ENCODE peak calls at places on chromosomes 16 and 17, in ten cellular contexts. L is dorsolateral prefrontal cortex; M is OCI-LY7; Q is heart right ventricle; S is fibroblast of mammary gland; X is endothelial cell of umbilical vein; O is progenitor cell of endocrine pancreas; E is AG10803; U is CD8-positive, alpha-beta T cell; K is endothelial cell. J is an unnamed sample.

GRCh38 chr17:73155410-73156165 is 9.2 kb upstream of the SSTR2 start:
- DNase-seq in L (no peak), M (no peak), Q (no peak), S (no peak), X (no peak), O (no peak), E (no peak), U (peak), K (no peak), J (no peak)

GRCh38 chr16:23025692-23026305 is 123.5 kb downstream of the USP31 start:
- DNase-seq in L (no peak), M (no peak), Q (no peak), S (peak), X (no peak), O (no peak), E (peak), U (no peak), K (no peak), J (no peak)

GRCh38 chr16:82758406-82758805 is 131.6 kb downstream of the CDH13 start:
- DNase-seq in L (no peak), M (no peak), Q (no peak), S (no peak), X (no peak), O (no peak), E (no peak), U (no peak), K (no peak), J (no peak)

GRCh38 chr17:44159519-44160210 is 10.8 kb upstream of the ASB16 start:
- DNase-seq in L (no peak), M (no peak), Q (no peak), S (peak), X (no peak), O (no peak), E (no peak), U (no peak), K (no peak), J (no peak)

GRCh38 chr16:81237282-81237681 is 1.2 kb upstream of the BCO1 start:
- DNase-seq in L (no peak), M (no peak), Q (peak), S (peak), X (no peak), O (no peak), E (peak), U (no peak), K (no peak), J (no peak)

GRCh38 chr17:15507896-15508295 is 40.5 kb upstream of the CDRT4 start:
- DNase-seq in L (no peak), M (no peak), Q (no peak), S (no peak), X (no peak), O (no peak), E (no peak), U (no peak), K (no peak), J (no peak)

GRCh38 chr17:80861892-80862291 is 129.7 kb upstream of the CHMP6 start:
- DNase-seq in L (peak), M (no peak), Q (no peak), S (peak), X (no peak), O (no peak), E (peak), U (peak), K (peak), J (peak)

GRCh38 chr17:59840329-59840907 is 52.3 kb downstream of the TUBD1 start:
- DNase-seq in L (no peak), M (no peak), Q (no peak), S (peak), X (peak), O (no peak), E (peak), U (no peak), K (no peak), J (no peak)

GRCh38 chr16:27315333-27316037 is 1.7 kb downstream of the IL4R start:
- DNase-seq in L (no peak), M (peak), Q (peak), S (peak), X (peak), O (no peak), E (peak), U (peak), K (no peak), J (no peak)

GRCh38 chr16:1533443-1533951 is at the start of gene TMEM204:
- DNase-seq in L (no peak), M (no peak), Q (peak), S (peak), X (peak), O (no peak), E (peak), U (peak), K (peak), J (no peak)

GRCh38 chr17:11177340-11177739 is 63.7 kb upstream of the SHISA6 start:
- DNase-seq in L (no peak), M (no peak), Q (no peak), S (no peak), X (no peak), O (no peak), E (no peak), U (no peak), K (no peak), J (no peak)

GRCh38 chr16:71711789-71712188 is 12.7 kb downstream of the PHLPP2 start:
- DNase-seq in L (no peak), M (no peak), Q (no peak), S (no peak), X (no peak), O (no peak), E (no peak), U (no peak), K (no peak), J (no peak)

GRCh38 chr17:68403122-68403521 is 54.2 kb downstream of the WIPI1 start:
- DNase-seq in L (no peak), M (no peak), Q (no peak), S (no peak), X (no peak), O (no peak), E (no peak), U (no peak), K (no peak), J (no peak)

GRCh38 chr17:2954898-2955445 is 108.4 kb downstream of the OR1D5 start:
- DNase-seq in L (no peak), M (peak), Q (no peak), S (peak), X (peak), O (no peak), E (peak), U (no peak), K (no peak), J (no peak)

GRCh38 chr17:64354824-64355535 is 35.7 kb downstream of the PECAM1 start:
- DNase-seq in L (no peak), M (no peak), Q (no peak), S (peak), X (peak), O (no peak), E (peak), U (no peak), K (no peak), J (no peak)

GRCh38 chr17:15273141-15273793 is 8.1 kb upstream of the PMP22 start:
- DNase-seq in L (no peak), M (no peak), Q (no peak), S (peak), X (no peak), O (no peak), E (peak), U (no peak), K (no peak), J (no peak)

GRCh38 chr17:66995944-66996343 is 31.4 kb downstream of the CACNG4 start:
- DNase-seq in L (no peak), M (no peak), Q (no peak), S (no peak), X (no peak), O (no peak), E (peak), U (no peak), K (no peak), J (no peak)

GRCh38 chr16:85682516-85682915 is 6.2 kb downstream of the GINS2 start:
- DNase-seq in L (no peak), M (no peak), Q (no peak), S (no peak), X (no peak), O (no peak), E (no peak), U (no peak), K (no peak), J (no peak)

GRCh38 chr17:39639043-39639442 is 2.1 kb downstream of the STARD3 start:
- DNase-seq in L (no peak), M (no peak), Q (no peak), S (no peak), X (no peak), O (no peak), E (no peak), U (no peak), K (no peak), J (no peak)

GRCh38 chr16:25192096-25192495 is 24.7 kb upstream of the AQP8 start:
- DNase-seq in L (no peak), M (no peak), Q (no peak), S (peak), X (no peak), O (no peak), E (peak), U (no peak), K (no peak), J (no peak)

GRCh38 chr16:83906690-83907089 is 7.8 kb downstream of the MLYCD start:
- DNase-seq in L (no peak), M (no peak), Q (no peak), S (peak), X (no peak), O (no peak), E (peak), U (no peak), K (no peak), J (no peak)

GRCh38 chr17:65356524-65356923 is 204.9 kb downstream of the AXIN2 start:
- DNase-seq in L (peak), M (no peak), Q (no peak), S (no peak), X (no peak), O (no peak), E (no peak), U (no peak), K (no peak), J (no peak)

GRCh38 chr17:77834170-77835115 is 124.1 kb upstream of the TNRC6C start:
- DNase-seq in L (peak), M (no peak), Q (peak), S (peak), X (peak), O (no peak), E (peak), U (peak), K (no peak), J (no peak)

GRCh38 chr17:37079735-37080134 is 131.0 kb downstream of the AATF start:
- DNase-seq in L (no peak), M (no peak), Q (no peak), S (peak), X (no peak), O (no peak), E (peak), U (no peak), K (no peak), J (no peak)

GRCh38 chr17:77110006-77110374 is 30.8 kb upstream of the SEC14L1 start:
- DNase-seq in L (no peak), M (peak), Q (no peak), S (no peak), X (peak), O (no peak), E (peak), U (no peak), K (peak), J (no peak)

GRCh38 chr16:28067604-28068382 is 4.3 kb upstream of the GSG1L start:
- DNase-seq in L (no peak), M (no peak), Q (no peak), S (peak), X (no peak), O (no peak), E (peak), U (no peak), K (no peak), J (no peak)

GRCh38 chr16:35687071-35687470 is 2227.7 kb downstream of the TP53TG3F start:
- DNase-seq in L (no peak), M (no peak), Q (no peak), S (no peak), X (no peak), O (no peak), E (no peak), U (no peak), K (no peak), J (no peak)

GRCh38 chr16:19330801-19331484 is 45.4 kb downstream of the CLEC19A start:
- DNase-seq in L (peak), M (no peak), Q (no peak), S (peak), X (no peak), O (no peak), E (peak), U (no peak), K (no peak), J (no peak)

DNA sequence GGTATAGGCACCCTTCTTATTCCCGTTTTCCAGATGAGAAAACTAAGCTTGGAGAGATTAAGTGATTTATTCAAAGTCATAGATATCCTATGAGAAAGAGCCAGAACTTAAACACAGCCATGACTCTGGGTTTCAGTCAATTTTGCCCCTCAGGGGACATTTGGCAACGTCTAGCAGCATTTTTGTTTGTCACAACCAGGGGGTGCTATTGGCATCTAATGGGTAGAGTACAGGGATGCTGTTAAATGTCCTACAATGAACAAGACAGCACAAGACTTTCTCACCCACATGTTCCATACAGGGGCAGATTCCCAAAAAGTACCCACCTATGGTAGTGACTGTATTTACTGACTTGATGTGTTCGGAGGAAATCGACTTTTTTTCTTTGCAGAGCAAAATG is 4.8 kb upstream of the SHISA9 start:
- DNase-seq in L (no peak), M (peak), Q (no peak), S (peak), X (peak), O (no peak), E (peak), U (no peak), K (peak), J (peak)
- TF ChIP-seq CTCF in L (peak), M (peak), Q (no peak), S (peak), X (peak), O (peak), E (peak), U (no peak), K (peak), J (peak)

DNA sequence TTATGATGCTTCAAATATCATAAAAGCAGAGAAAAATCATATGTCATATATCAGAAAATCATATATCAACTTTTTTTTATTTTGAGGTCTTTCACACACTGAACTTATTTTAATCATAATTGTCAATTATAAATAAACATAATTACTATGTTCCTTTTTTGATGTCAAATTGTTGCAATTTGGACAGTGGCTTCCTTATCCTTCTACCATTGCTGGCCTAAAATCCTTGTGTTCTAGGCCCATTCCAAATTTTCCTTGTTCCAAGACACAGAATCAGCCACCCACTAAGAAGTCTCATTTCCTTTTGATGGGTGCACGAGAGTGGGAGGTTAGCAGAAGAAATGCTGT is 28.9 kb downstream of the G6PC1 start:
- DNase-seq in L (no peak), M (no peak), Q (no peak), S (no peak), X (no peak), O (no peak), E (no peak), U (no peak), K (no peak), J (no peak)
- TF ChIP-seq CTCF in L (no peak), M (peak), Q (no peak), S (no peak), X (no peak), O (no peak), E (no peak), U (no peak), K (no peak), J (no peak)

DNA sequence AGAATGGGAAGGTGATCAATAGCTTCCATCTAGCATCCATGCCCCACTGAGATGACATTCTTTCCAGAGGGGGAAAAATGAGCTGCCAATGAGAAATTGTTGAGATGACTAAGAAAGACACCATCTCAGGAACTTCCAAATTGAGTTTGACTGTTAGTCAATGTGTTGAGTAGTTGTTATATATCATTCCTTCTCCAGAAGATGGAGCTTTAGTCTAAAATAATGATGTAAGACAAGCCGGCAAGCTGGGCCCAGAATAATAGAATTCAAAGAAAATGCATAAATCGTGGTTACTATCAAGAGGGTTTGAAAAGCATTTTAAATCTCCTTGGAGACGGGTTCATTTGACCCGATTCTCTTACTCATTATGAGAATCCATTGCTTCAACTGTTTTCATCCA is 71.0 kb upstream of the ATF7IP2 start:
- DNase-seq in L (no peak), M (peak), Q (no peak), S (peak), X (no peak), O (no peak), E (peak), U (no peak), K (no peak), J (no peak)
- TF ChIP-seq CTCF in L (peak), M (peak), Q (no peak), S (no peak), X (no peak), O (no peak), E (no peak), U (peak), K (no peak), J (no peak)

DNA sequence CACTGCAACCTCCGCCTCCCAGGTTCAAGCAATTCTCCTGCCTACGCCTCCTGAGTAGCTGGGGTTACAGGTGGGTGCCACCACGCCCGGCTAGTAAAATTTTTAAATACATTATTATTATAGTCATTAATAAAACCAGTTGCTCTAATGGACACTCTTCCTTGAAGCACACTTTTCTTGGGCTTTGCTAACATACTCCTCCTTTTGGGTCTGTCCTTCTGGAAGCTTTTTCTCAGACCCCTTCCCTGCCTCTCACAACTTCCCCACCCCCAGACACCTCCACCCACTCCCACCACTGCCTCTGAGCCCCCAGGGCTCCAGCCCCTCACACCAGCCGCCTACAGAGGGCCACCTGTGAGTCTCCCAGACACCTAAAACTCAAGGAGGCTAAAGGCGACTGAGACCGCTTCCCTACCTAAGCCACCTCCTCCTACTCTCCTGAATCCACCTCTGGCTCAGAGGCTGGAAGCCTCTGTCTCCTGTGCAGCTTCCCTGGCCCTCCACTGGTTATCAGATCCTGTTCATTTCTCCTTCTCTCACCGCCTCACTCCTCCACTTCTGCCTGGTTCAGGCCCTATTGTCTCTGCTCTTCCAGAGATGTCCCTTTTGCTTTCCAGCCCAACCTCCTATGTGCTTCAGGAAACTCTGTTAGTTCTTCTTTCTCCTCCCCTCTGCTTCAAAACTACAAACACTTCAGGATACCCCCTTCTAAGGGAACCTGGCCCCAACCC is 2.1 kb upstream of the CUEDC1 start:
- DNase-seq in L (peak), M (no peak), Q (no peak), S (no peak), X (no peak), O (no peak), E (no peak), U (no peak), K (no peak), J (no peak)
- TF ChIP-seq CTCF in L (no peak), M (no peak), Q (no peak), S (no peak), X (no peak), O (no peak), E (no peak), U (no peak), K (no peak), J (no peak)

DNA sequence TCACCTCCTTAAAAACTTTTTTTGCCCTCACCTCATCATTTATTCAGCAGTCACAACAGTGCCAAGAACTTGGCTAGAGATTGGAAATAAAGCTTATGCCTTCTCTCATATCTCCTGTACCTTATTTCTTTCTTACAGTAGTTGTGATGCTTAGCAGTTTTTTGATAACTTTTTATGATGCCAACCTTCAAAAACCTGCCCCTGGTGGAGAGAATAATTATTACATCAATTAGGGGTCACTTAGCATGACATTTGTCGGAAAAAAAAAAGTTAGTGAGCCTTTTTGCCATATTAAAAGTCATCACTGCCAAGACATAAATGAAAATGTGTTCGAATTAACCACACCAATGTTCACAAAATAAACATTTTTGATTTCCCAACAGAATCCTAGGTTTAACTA is 296.6 kb downstream of the WWOX start:
- DNase-seq in L (no peak), M (peak), Q (no peak), S (no peak), X (no peak), O (no peak), E (no peak), U (no peak), K (no peak), J (no peak)
- TF ChIP-seq CTCF in L (peak), M (peak), Q (peak), S (peak), X (no peak), O (peak), E (no peak), U (no peak), K (peak), J (peak)

DNA sequence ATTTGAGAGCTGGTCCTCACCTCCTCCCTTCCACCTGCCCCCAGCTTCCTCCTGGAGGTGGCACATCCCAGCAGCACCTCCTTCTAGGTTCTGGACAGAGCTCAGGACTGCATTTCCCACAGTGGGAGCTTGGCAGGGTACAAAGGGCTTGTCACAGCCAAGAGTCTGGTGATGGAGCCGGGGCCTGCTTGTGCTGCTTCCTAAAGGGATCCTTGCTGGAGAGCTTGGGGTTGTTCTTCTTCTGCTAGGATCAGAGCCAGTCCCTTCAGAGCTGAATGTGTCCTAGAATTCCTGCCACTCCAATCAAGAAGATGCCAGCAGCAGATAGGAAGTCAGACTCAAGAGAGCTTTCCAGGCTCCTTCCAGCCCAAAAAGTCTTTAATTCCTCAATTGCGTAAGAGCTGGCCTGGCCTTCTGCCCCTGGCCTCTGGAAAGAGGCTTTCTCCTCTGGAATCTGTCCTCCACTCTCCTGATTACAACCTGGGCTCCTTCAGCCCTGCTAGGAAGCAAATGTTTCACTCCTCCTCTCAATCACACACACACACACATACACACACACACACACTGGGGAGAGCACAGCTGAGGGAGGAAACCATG is 4.4 kb downstream of the CD300E start:
- DNase-seq in L (no peak), M (no peak), Q (no peak), S (no peak), X (no peak), O (no peak), E (peak), U (no peak), K (no peak), J (no peak)
- TF ChIP-seq CTCF in L (no peak), M (no peak), Q (no peak), S (no peak), X (no peak), O (no peak), E (no peak), U (no peak), K (no peak), J (no peak)